ENCODE peak calls at places on chromosomes 1 and 21, in seven cellular contexts. One of them, this sample, is unnamed. For H3K9me3, the result is how much of the 10 kb centered on the place peaks cover.

GRCh38 chr1:81114191-81114590 is 686.5 kb upstream of the ADGRL2 start:
- DNase-seq in uterus: no peak
- DNase-seq in stomach: no peak
- DNase-seq in A549: no peak
- DNase-seq in GM12878: no peak
- DNase-seq in adrenal gland: no peak
- DNase-seq in tibial nerve: no peak
- DNase-seq in this sample: no peak

GRCh38 chr1:45097079-45097478 is 85.0 kb downstream of the UROD start:
- DNase-seq in uterus: no peak
- DNase-seq in stomach: no peak
- DNase-seq in A549: no peak
- DNase-seq in GM12878: no peak
- DNase-seq in adrenal gland: no peak
- DNase-seq in tibial nerve: no peak
- DNase-seq in this sample: no peak

GRCh38 chr1:232868793-232869491 is 63.7 kb downstream of the MAP10 start:
- DNase-seq in uterus: no peak
- DNase-seq in stomach: no peak
- DNase-seq in A549: peak
- DNase-seq in GM12878: no peak
- DNase-seq in adrenal gland: peak
- DNase-seq in tibial nerve: peak
- DNase-seq in this sample: peak

GRCh38 chr1:214392246-214392645 is 111.3 kb downstream of the SMYD2 start:
- DNase-seq in uterus: no peak
- DNase-seq in stomach: no peak
- DNase-seq in A549: no peak
- DNase-seq in GM12878: no peak
- DNase-seq in adrenal gland: no peak
- DNase-seq in tibial nerve: no peak
- DNase-seq in this sample: no peak

GRCh38 chr1:203424861-203425667 is 50.5 kb upstream of the PRELP start:
- DNase-seq in uterus: no peak
- DNase-seq in stomach: no peak
- DNase-seq in A549: no peak
- DNase-seq in GM12878: no peak
- DNase-seq in adrenal gland: no peak
- DNase-seq in tibial nerve: no peak
- DNase-seq in this sample: no peak

GRCh38 chr1:230681599-230681998 is 32.3 kb downstream of the AGT start:
- DNase-seq in uterus: no peak
- DNase-seq in stomach: no peak
- DNase-seq in A549: no peak
- DNase-seq in GM12878: no peak
- DNase-seq in adrenal gland: peak
- DNase-seq in tibial nerve: no peak
- DNase-seq in this sample: no peak

GRCh38 chr21:39885119-39885848 is 18.0 kb downstream of the PCP4 start:
- DNase-seq in uterus: peak
- DNase-seq in stomach: no peak
- DNase-seq in A549: no peak
- DNase-seq in GM12878: no peak
- DNase-seq in adrenal gland: peak
- DNase-seq in tibial nerve: peak
- DNase-seq in this sample: no peak

GRCh38 chr21:39384674-39385298 is 35.9 kb upstream of the HMGN1 start:
- DNase-seq in uterus: no peak
- DNase-seq in stomach: no peak
- DNase-seq in A549: no peak
- DNase-seq in GM12878: no peak
- DNase-seq in adrenal gland: no peak
- DNase-seq in tibial nerve: no peak
- DNase-seq in this sample: no peak

GRCh38 chr1:232667094-232667780 is 37.3 kb upstream of the SIPA1L2 start:
- DNase-seq in uterus: no peak
- DNase-seq in stomach: no peak
- DNase-seq in A549: no peak
- DNase-seq in GM12878: no peak
- DNase-seq in adrenal gland: no peak
- DNase-seq in tibial nerve: no peak
- DNase-seq in this sample: no peak

GRCh38 chr1:108038837-108039236 is 73.9 kb upstream of the VAV3 start:
- DNase-seq in uterus: no peak
- DNase-seq in stomach: no peak
- DNase-seq in A549: no peak
- DNase-seq in GM12878: no peak
- DNase-seq in adrenal gland: no peak
- DNase-seq in tibial nerve: no peak
- DNase-seq in this sample: no peak

GRCh38 chr1:119713039-119713537 is 1.4 kb downstream of the PHGDH start:
- DNase-seq in uterus: peak
- DNase-seq in stomach: no peak
- DNase-seq in A549: no peak
- DNase-seq in GM12878: no peak
- DNase-seq in adrenal gland: no peak
- DNase-seq in tibial nerve: no peak
- DNase-seq in this sample: no peak

GRCh38 chr1:212290608-212291007 is 5.4 kb downstream of the PPP2R5A start:
- DNase-seq in uterus: no peak
- DNase-seq in stomach: no peak
- DNase-seq in A549: no peak
- DNase-seq in GM12878: no peak
- DNase-seq in adrenal gland: no peak
- DNase-seq in tibial nerve: no peak
- DNase-seq in this sample: no peak

GRCh38 chr1:2435746-2436355 is 23.5 kb upstream of the PEX10 start:
- DNase-seq in uterus: no peak
- DNase-seq in stomach: no peak
- DNase-seq in A549: no peak
- DNase-seq in GM12878: no peak
- DNase-seq in adrenal gland: no peak
- DNase-seq in tibial nerve: no peak
- DNase-seq in this sample: no peak

GRCh38 chr21:15060776-15061175 is 4.0 kb downstream of the NRIP1 start:
- DNase-seq in uterus: no peak
- DNase-seq in stomach: no peak
- DNase-seq in A549: no peak
- DNase-seq in GM12878: no peak
- DNase-seq in adrenal gland: no peak
- DNase-seq in tibial nerve: no peak
- DNase-seq in this sample: no peak

GRCh38 chr1:11158720-11159321 is 30.3 kb upstream of the ANGPTL7 start:
- DNase-seq in uterus: no peak
- DNase-seq in stomach: no peak
- DNase-seq in A549: no peak
- DNase-seq in GM12878: no peak
- DNase-seq in adrenal gland: no peak
- DNase-seq in tibial nerve: no peak
- DNase-seq in this sample: no peak

GRCh38 chr1:237042467-237042891 is 495 bp downstream of the RYR2 start:
- DNase-seq in uterus: no peak
- DNase-seq in stomach: no peak
- DNase-seq in A549: no peak
- DNase-seq in GM12878: no peak
- DNase-seq in adrenal gland: no peak
- DNase-seq in tibial nerve: no peak
- DNase-seq in this sample: no peak

GRCh38 chr1:246987083-246987690 is 20.7 kb downstream of the ZNF695 start:
- DNase-seq in uterus: no peak
- DNase-seq in stomach: no peak
- DNase-seq in A549: no peak
- DNase-seq in GM12878: no peak
- DNase-seq in adrenal gland: no peak
- DNase-seq in tibial nerve: no peak
- DNase-seq in this sample: no peak
- H3K9me3 ChIP-seq in uterus: under half
- H3K9me3 ChIP-seq in stomach: half or more
- H3K9me3 ChIP-seq in A549: half or more
- H3K9me3 ChIP-seq in GM12878: under half
- H3K9me3 ChIP-seq in adrenal gland: under half
- H3K9me3 ChIP-seq in tibial nerve: under half
- H3K9me3 ChIP-seq in this sample: under half

GRCh38 chr1:43664369-43664768 is 14.4 kb downstream of the KDM4A start:
- DNase-seq in uterus: no peak
- DNase-seq in stomach: no peak
- DNase-seq in A549: no peak
- DNase-seq in GM12878: peak
- DNase-seq in adrenal gland: no peak
- DNase-seq in tibial nerve: no peak
- DNase-seq in this sample: no peak
- TF ChIP-seq POLR2A in uterus: no peak
- TF ChIP-seq POLR2A in stomach: no peak
- TF ChIP-seq POLR2A in A549: no peak
- TF ChIP-seq POLR2A in GM12878: no peak
- TF ChIP-seq POLR2A in adrenal gland: no peak
- TF ChIP-seq POLR2A in tibial nerve: no peak
- TF ChIP-seq POLR2A in this sample: no peak

DNA sequence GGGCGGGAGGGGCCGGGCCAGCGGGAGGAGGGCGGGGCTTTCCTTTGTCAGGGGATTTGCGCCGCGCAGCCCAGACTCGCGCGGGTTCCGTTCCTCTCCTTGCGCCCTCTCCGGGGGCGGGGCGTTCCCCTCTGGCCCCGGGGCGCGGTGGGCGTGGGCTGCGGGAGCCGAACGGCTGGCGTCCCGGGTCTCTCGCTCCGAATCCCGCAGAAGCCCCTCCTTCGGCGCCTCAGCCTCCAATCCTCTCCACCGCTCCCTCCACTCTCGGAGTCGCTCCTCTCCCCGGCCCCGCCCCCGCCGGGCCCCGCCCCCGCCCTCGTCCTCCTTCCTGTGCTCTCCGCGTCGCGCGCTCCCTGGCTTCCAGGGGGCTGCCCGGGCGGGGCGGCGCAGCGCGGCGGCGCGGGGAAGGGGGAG is 82.8 kb upstream of the BMP8A start:
- DNase-seq in uterus: peak
- DNase-seq in stomach: peak
- DNase-seq in A549: peak
- DNase-seq in GM12878: peak
- DNase-seq in adrenal gland: peak
- DNase-seq in tibial nerve: peak
- DNase-seq in this sample: peak
- H3K4me3 ChIP-seq in uterus: peak
- H3K4me3 ChIP-seq in stomach: peak
- H3K4me3 ChIP-seq in A549: peak
- H3K4me3 ChIP-seq in GM12878: peak
- H3K4me3 ChIP-seq in adrenal gland: peak
- H3K4me3 ChIP-seq in tibial nerve: peak
- H3K4me3 ChIP-seq in this sample: peak

GRCh38 chr21:25791321-25791720 is 56.5 kb downstream of the GABPA start:
- DNase-seq in uterus: no peak
- DNase-seq in stomach: no peak
- DNase-seq in A549: no peak
- DNase-seq in GM12878: no peak
- DNase-seq in adrenal gland: no peak
- DNase-seq in tibial nerve: no peak
- DNase-seq in this sample: no peak
- H3K9me3 ChIP-seq in uterus: under half
- H3K9me3 ChIP-seq in stomach: under half
- H3K9me3 ChIP-seq in A549: under half
- H3K9me3 ChIP-seq in GM12878: under half
- H3K9me3 ChIP-seq in adrenal gland: under half
- H3K9me3 ChIP-seq in tibial nerve: under half
- H3K9me3 ChIP-seq in this sample: under half

DNA sequence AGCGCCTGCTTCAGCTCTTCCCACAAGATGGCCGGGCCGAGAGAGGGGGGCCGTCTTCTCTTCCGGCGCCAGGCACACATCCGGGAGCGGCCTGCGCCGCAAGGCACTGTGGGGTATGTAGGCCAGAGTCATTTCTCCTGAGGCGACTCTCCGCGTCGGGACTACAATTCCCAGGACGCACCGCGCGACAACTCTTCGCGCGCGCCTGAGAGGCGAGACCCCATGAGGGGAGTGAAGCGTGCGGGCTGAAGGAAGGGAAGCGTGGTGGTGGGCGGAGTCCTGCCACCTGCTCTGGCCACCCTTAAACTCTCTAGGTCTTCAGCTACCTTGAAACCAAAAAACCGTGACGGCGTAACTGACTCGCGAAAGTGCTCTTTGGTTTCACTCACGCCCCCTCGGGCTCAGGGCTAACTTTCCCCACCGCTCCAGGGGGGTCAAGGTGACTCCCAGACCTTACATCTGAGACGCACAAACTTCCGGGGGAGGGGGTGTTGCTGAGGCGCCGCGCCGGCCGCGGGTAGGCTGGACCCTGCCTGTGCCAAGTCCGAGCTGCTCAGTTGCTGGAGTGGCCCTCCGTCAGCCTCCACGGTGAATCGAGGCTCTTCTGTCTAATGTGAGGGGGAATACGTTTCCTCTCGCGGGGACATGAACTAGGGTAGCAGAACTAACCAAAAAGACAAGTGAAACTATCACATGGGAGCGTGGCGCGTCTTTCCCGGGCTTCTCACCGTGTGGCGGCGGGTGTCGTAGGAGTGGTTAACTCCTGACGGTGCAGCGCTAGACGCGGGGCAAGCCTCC is at the start of gene SERBP1:
- DNase-seq in uterus: peak
- DNase-seq in stomach: peak
- DNase-seq in A549: peak
- DNase-seq in GM12878: peak
- DNase-seq in adrenal gland: peak
- DNase-seq in tibial nerve: peak
- DNase-seq in this sample: peak
- TF ChIP-seq POLR2A in uterus: peak
- TF ChIP-seq POLR2A in stomach: no peak
- TF ChIP-seq POLR2A in A549: peak
- TF ChIP-seq POLR2A in GM12878: peak
- TF ChIP-seq POLR2A in adrenal gland: peak
- TF ChIP-seq POLR2A in tibial nerve: peak
- TF ChIP-seq POLR2A in this sample: peak